ENCODE peak calls at places on chromosomes 12 and 14, in nine cellular contexts. Y is foreskin fibroblast; A is retinal pigment epithelial cell; M is HepG2; V is AG04450; S is heart left ventricle; F is RWPE1; D is uterus; Q is CD8-positive, alpha-beta T cell. X is an unnamed sample.

GRCh38 chr12:119153477-119154434 is 25.0 kb upstream of the HSPB8 start:
- DNase-seq in V (no peak), Y (no peak), M (no peak), D (peak), Q (no peak), S (peak), A (peak), F (no peak), X (no peak)

GRCh38 chr14:33469898-33470297 is 481.0 kb downstream of the EGLN3 start:
- DNase-seq in Q (no peak), S (no peak), Y (no peak), D (no peak), M (no peak), A (no peak), F (no peak), V (no peak), X (no peak)

GRCh38 chr14:97301931-97302559 is 504.9 kb downstream of the VRK1 start:
- DNase-seq in F (no peak), S (no peak), M (no peak), Q (no peak), A (no peak), Y (no peak), D (no peak), V (no peak), X (no peak)

GRCh38 chr14:73290279-73290678 is 53.0 kb downstream of the PAPLN start:
- DNase-seq in M (no peak), D (no peak), Y (no peak), V (no peak), A (no peak), F (no peak), Q (no peak), S (no peak), X (no peak)

GRCh38 chr12:112116232-112117060 is 7.9 kb upstream of the NAA25 start:
- DNase-seq in F (no peak), S (peak), M (peak), D (no peak), A (no peak), Q (no peak), V (no peak), Y (peak), X (no peak)

GRCh38 chr14:100408350-100409015 is 85.3 kb downstream of the SLC25A47 start:
- DNase-seq in Q (no peak), M (no peak), S (no peak), A (no peak), V (peak), F (peak), D (no peak), Y (no peak), X (no peak)

GRCh38 chr12:5232291-5232690 is 188.6 kb downstream of the KCNA5 start:
- DNase-seq in Q (no peak), V (no peak), M (no peak), D (no peak), S (no peak), A (no peak), Y (no peak), F (no peak), X (no peak)

GRCh38 chr12:57214398-57214781 is 2.2 kb upstream of the NXPH4 start:
- DNase-seq in V (peak), F (peak), Y (no peak), A (no peak), S (no peak), M (peak), D (peak), Q (peak), X (peak)

GRCh38 chr12:66768293-66768692 is 89.4 kb upstream of the GRIP1 start:
- DNase-seq in V (no peak), Q (no peak), S (no peak), F (no peak), Y (no peak), A (no peak), D (no peak), M (no peak), X (no peak)

GRCh38 chr14:60067911-60068310 is 23.8 kb upstream of the PCNX4 start:
- DNase-seq in Q (no peak), S (no peak), A (no peak), F (no peak), Y (no peak), V (no peak), D (no peak), M (no peak), X (no peak)

GRCh38 chr14:36424478-36425102 is 95.4 kb downstream of the NKX2-1 start:
- DNase-seq in M (no peak), A (no peak), S (no peak), Q (no peak), F (no peak), Y (no peak), V (no peak), D (no peak), X (no peak)

GRCh38 chr12:53645191-53645590 is 19.0 kb upstream of the ATF7 start:
- DNase-seq in S (no peak), M (no peak), Q (no peak), Y (no peak), A (no peak), F (no peak), V (no peak), D (no peak), X (no peak)

GRCh38 chr14:68458840-68459469 is 333.9 kb downstream of the ZFP36L1 start:
- DNase-seq in S (peak), Q (no peak), Y (peak), D (peak), F (peak), A (peak), M (peak), V (no peak), X (no peak)

GRCh38 chr12:79424109-79424721 is 266.5 kb downstream of the PAWR start:
- DNase-seq in M (peak), V (peak), Q (no peak), F (peak), Y (peak), S (no peak), A (peak), D (no peak), X (no peak)

GRCh38 chr14:61911534-61911933 is 149.3 kb downstream of the SNAPC1 start:
- DNase-seq in M (no peak), V (no peak), Q (no peak), D (no peak), Y (no peak), S (no peak), F (no peak), A (no peak), X (no peak)

GRCh38 chr12:58425481-58426392 is 484.4 kb downstream of the ATP23 start:
- DNase-seq in V (peak), F (peak), S (no peak), Q (no peak), Y (peak), A (peak), D (no peak), M (peak), X (no peak)

DNA sequence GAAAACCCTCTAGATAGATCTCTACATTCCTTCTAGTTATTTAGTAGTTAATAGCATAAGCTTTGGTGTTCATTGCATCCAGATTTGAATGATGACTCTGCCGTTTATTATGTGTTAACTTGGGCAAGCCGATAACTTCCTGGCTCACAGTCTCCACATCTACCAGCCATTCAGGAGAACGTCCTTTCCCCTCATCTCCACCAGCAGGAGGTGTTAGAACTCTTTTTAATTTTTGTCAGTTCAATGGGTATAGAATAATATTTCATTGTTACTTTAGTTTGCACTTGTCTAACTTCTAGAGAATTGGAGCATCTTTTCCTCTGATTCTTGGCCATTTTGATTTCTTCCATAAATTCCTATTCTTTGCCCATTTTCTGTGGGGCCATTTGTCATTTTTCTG is 30.0 kb upstream of the WSCD2 start:
- DNase-seq in V (no peak), Y (no peak), D (no peak), A (no peak), M (no peak), F (no peak), Q (no peak), S (no peak), X (no peak)
- TF ChIP-seq CTCF in V (no peak), Y (no peak), D (peak), A (no peak), M (peak), F (no peak), Q (no peak), S (peak), X (no peak)

DNA sequence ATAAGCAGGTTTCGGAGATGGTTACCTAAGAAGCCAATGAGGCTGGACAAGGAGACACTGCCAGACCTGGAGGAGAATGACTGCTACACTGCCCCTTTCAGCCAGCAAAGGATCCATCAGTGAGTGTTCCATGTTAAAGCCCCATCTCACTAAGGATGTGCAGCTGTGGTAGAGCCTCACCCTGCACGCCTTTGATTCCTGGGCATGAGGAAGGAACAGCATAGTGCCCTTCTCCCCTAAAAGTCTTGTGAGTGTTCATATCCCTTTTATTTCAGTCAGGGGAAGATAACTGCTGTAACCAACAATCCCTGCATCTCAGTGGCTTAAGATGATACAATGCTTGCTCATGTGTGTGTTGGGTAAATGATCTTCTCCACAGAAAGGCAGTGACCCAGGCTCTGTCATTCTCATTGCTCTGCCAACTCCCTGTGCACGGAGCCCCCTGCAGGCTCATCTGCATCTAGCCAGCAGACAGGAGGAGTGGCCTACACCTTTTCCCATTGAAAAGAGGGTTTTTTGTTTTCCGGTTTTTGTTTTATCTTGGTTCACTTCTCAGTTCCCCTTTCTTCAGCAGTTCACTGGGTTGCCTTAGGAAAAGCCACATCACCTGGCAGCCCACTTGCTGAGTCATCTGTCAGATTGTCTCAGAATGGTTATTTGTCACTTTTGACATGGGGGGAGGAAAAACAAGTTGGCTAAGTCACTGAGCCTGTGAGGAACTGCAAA is 193.1 kb downstream of the ANO4 start:
- DNase-seq in M (peak), D (peak), Q (no peak), S (no peak), A (peak), V (peak), Y (peak), F (peak), X (no peak)
- TF ChIP-seq CTCF in M (peak), D (no peak), Q (no peak), S (no peak), A (peak), V (peak), Y (peak), F (no peak), X (no peak)

GRCh38 chr12:103965590-103966407 is at the start of gene TDG:
- DNase-seq in Q (peak), V (peak), A (peak), Y (peak), D (peak), S (peak), M (peak), F (peak), X (peak)
- TF ChIP-seq CTCF in Q (no peak), V (peak), A (no peak), Y (no peak), D (peak), S (peak), M (peak), F (peak), X (no peak)

GRCh38 chr12:45651029-45651428 is 78.5 kb upstream of the ARID2 start:
- DNase-seq in A (no peak), S (no peak), V (no peak), M (no peak), F (no peak), Y (no peak), Q (no peak), D (no peak), X (no peak)
- TF ChIP-seq CTCF in A (no peak), S (no peak), V (no peak), M (no peak), F (no peak), Y (no peak), Q (no peak), D (no peak), X (no peak)

GRCh38 chr12:30820406-30820946 is 65.7 kb upstream of the CAPRIN2 start:
- DNase-seq in F (no peak), V (no peak), S (no peak), Q (no peak), Y (no peak), D (no peak), A (no peak), M (no peak), X (no peak)

GRCh38 chr12:30823764-30824163 is 69.0 kb upstream of the CAPRIN2 start:
- DNase-seq in F (no peak), D (no peak), S (no peak), Y (no peak), A (no peak), Q (no peak), M (no peak), V (no peak), X (no peak)

GRCh38 chr12:30824311-30824710 is 69.6 kb upstream of the CAPRIN2 start:
- DNase-seq in S (no peak), V (no peak), Q (no peak), M (no peak), D (no peak), F (no peak), Y (no peak), A (no peak), X (no peak)

GRCh38 chr12:30823140-30823669 is 68.5 kb upstream of the CAPRIN2 start:
- DNase-seq in V (no peak), A (no peak), Q (peak), M (no peak), S (peak), D (peak), F (no peak), Y (no peak), X (peak)

GRCh38 chr12:30822385-30823139 is 67.8 kb upstream of the CAPRIN2 start:
- DNase-seq in Q (peak), A (no peak), V (no peak), Y (peak), D (peak), M (no peak), S (peak), F (peak), X (peak)
- TF ChIP-seq CTCF in Q (no peak), A (peak), V (no peak), Y (no peak), D (no peak), M (peak), S (peak), F (no peak), X (no peak)

DNA sequence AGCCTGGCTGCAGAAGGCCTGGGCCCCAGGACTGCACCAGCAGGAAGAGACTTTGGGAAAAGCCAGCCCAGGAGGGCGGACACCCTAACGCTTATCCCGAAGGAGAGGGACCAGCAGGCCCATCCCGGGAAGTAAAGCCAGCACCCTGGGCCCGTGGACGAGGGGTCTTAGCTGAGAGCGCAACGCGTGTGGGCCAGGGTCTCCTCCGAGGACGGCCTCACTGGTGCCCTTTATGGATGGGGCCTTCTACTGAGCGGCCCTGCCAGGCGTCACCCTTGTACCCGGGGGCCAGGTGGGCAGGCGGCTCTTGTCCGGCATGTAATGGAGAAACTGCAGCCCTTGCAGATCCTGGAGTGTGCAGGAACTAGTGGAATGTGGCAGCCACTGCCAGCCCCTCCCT is 14.1 kb downstream of the TEDC1 start:
- DNase-seq in V (no peak), Y (no peak), F (no peak), D (no peak), S (no peak), M (no peak), Q (no peak), A (no peak), X (no peak)
- TF ChIP-seq CTCF in V (no peak), Y (no peak), F (no peak), D (no peak), S (no peak), M (no peak), Q (no peak), A (no peak), X (no peak)

GRCh38 chr12:6570264-6570887 is 2.3 kb upstream of the NOP2 start:
- DNase-seq in F (peak), Y (peak), D (no peak), A (no peak), S (no peak), M (peak), Q (no peak), V (no peak), X (peak)
- TF ChIP-seq CTCF in F (peak), Y (peak), D (no peak), A (peak), S (peak), M (peak), Q (peak), V (peak), X (no peak)

X was measured in activated B cell treated with CpG ODN at 0.5 μM for 24 hours.